ENCODE peak calls at places on chromosomes 11 and 22, in five cellular contexts. One of them, this sample, is unnamed. For H3K4me1 and H3K27me3, the result is how much of the 10 kb centered on the place peaks cover.

GRCh38 chr11:17751558-17751957 is 17.0 kb downstream of the KCNC1 start:
- DNase-seq in transverse colon: no peak
- DNase-seq in K562: no peak
- DNase-seq in heart left ventricle: peak
- DNase-seq in gastrocnemius medialis: no peak
- DNase-seq in this sample: no peak

GRCh38 chr11:134124660-134125451 is 56.0 kb downstream of the JAM3 start:
- DNase-seq in K562: no peak
- DNase-seq in transverse colon: no peak
- DNase-seq in heart left ventricle: peak
- DNase-seq in gastrocnemius medialis: peak
- DNase-seq in this sample: no peak

GRCh38 chr22:33923660-33924246 is 3.5 kb upstream of the LARGE1 start:
- DNase-seq in gastrocnemius medialis: peak
- DNase-seq in transverse colon: peak
- DNase-seq in heart left ventricle: peak
- DNase-seq in K562: peak
- DNase-seq in this sample: peak

GRCh38 chr11:102469196-102469821 is 16.7 kb upstream of the TMEM123 start:
- DNase-seq in transverse colon: no peak
- DNase-seq in gastrocnemius medialis: no peak
- DNase-seq in heart left ventricle: no peak
- DNase-seq in K562: no peak
- DNase-seq in this sample: peak

GRCh38 chr22:31173386-31174145 is 13.6 kb downstream of the RNF185 start:
- DNase-seq in transverse colon: no peak
- DNase-seq in gastrocnemius medialis: peak
- DNase-seq in heart left ventricle: no peak
- DNase-seq in K562: no peak
- DNase-seq in this sample: no peak

GRCh38 chr11:94132152-94132558 is 3.5 kb downstream of the PANX1 start:
- DNase-seq in gastrocnemius medialis: peak
- DNase-seq in K562: no peak
- DNase-seq in heart left ventricle: no peak
- DNase-seq in transverse colon: peak
- DNase-seq in this sample: peak

GRCh38 chr11:1196516-1197391 is 26.1 kb upstream of the MUC5B start:
- DNase-seq in heart left ventricle: no peak
- DNase-seq in gastrocnemius medialis: peak
- DNase-seq in K562: peak
- DNase-seq in transverse colon: no peak
- DNase-seq in this sample: peak

GRCh38 chr22:23204541-23205157 is 24.3 kb downstream of the BCR start:
- DNase-seq in heart left ventricle: peak
- DNase-seq in transverse colon: no peak
- DNase-seq in K562: no peak
- DNase-seq in gastrocnemius medialis: peak
- DNase-seq in this sample: peak

GRCh38 chr11:45754746-45755145 is 50.2 kb upstream of the SLC35C1 start:
- DNase-seq in gastrocnemius medialis: no peak
- DNase-seq in K562: no peak
- DNase-seq in heart left ventricle: no peak
- DNase-seq in transverse colon: no peak
- DNase-seq in this sample: peak

GRCh38 chr11:43150697-43151096 is 161.1 kb upstream of the API5 start:
- DNase-seq in gastrocnemius medialis: no peak
- DNase-seq in K562: no peak
- DNase-seq in heart left ventricle: no peak
- DNase-seq in transverse colon: no peak
- DNase-seq in this sample: no peak

GRCh38 chr22:43996170-43996980 is 27.7 kb upstream of the PARVB start:
- DNase-seq in heart left ventricle: peak
- DNase-seq in transverse colon: peak
- DNase-seq in gastrocnemius medialis: no peak
- DNase-seq in K562: no peak
- DNase-seq in this sample: peak

GRCh38 chr11:63961608-63962412 is 12.6 kb upstream of the COX8A start:
- DNase-seq in transverse colon: peak
- DNase-seq in K562: no peak
- DNase-seq in heart left ventricle: no peak
- DNase-seq in gastrocnemius medialis: no peak
- DNase-seq in this sample: no peak

GRCh38 chr11:1703146-1703545 is 6.2 kb downstream of the KRTAP5-6 start:
- DNase-seq in gastrocnemius medialis: no peak
- DNase-seq in heart left ventricle: no peak
- DNase-seq in transverse colon: no peak
- DNase-seq in K562: no peak
- DNase-seq in this sample: no peak

GRCh38 chr22:44821741-44822425 is 69.5 kb downstream of the ARHGAP8 start:
- DNase-seq in transverse colon: no peak
- DNase-seq in gastrocnemius medialis: no peak
- DNase-seq in heart left ventricle: no peak
- DNase-seq in K562: no peak
- DNase-seq in this sample: no peak

GRCh38 chr22:17628304-17629166 is at the start of gene ATP6V1E1:
- DNase-seq in transverse colon: peak
- DNase-seq in gastrocnemius medialis: peak
- DNase-seq in heart left ventricle: peak
- DNase-seq in K562: peak
- DNase-seq in this sample: peak
- TF ChIP-seq POLR2A in transverse colon: peak
- TF ChIP-seq POLR2A in gastrocnemius medialis: peak
- TF ChIP-seq POLR2A in heart left ventricle: peak
- TF ChIP-seq POLR2A in K562: peak
- TF ChIP-seq POLR2A in this sample: peak

GRCh38 chr11:12123799-12124198 is 13.4 kb downstream of the MICAL2 start:
- DNase-seq in K562: no peak
- DNase-seq in gastrocnemius medialis: no peak
- DNase-seq in transverse colon: no peak
- DNase-seq in heart left ventricle: no peak
- DNase-seq in this sample: no peak

GRCh38 chr11:12127206-12127898 is 17.0 kb downstream of the MICAL2 start:
- DNase-seq in gastrocnemius medialis: no peak
- DNase-seq in K562: no peak
- DNase-seq in heart left ventricle: no peak
- DNase-seq in transverse colon: no peak
- DNase-seq in this sample: no peak

GRCh38 chr11:12124306-12124705 is 13.9 kb downstream of the MICAL2 start:
- DNase-seq in K562: no peak
- DNase-seq in gastrocnemius medialis: no peak
- DNase-seq in transverse colon: no peak
- DNase-seq in heart left ventricle: no peak
- DNase-seq in this sample: no peak

GRCh38 chr11:12126352-12127019 is 16.1 kb downstream of the MICAL2 start:
- DNase-seq in transverse colon: no peak
- DNase-seq in K562: no peak
- DNase-seq in gastrocnemius medialis: no peak
- DNase-seq in heart left ventricle: no peak
- DNase-seq in this sample: no peak

DNA sequence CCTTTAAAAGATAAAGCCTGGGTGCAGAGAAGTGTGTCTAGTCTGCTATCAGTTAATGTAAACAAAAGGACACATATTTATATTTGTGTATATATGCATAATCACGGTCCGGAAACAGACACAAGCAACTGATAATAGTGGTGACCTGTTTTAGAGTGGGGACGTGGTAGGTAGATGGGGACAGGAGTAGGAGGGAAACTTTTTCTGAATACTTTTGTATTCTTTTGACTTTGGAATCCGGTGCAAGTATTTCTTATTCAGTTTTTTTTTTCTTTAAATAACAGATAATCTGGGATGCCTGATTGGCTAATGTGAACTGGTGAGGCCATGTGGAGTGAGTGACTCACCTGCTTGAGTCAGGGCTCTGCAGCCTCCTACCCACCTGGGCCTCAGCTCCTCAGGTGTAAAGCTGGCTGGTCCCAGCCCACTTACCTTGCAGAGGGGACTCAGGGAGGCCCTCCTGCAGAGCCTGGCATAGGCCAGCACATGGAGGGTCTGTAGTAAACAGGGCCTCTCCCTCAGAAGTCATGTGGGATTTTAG is 15.3 kb downstream of the MICAL2 start:
- DNase-seq in K562: peak
- DNase-seq in heart left ventricle: no peak
- DNase-seq in gastrocnemius medialis: no peak
- DNase-seq in transverse colon: no peak
- DNase-seq in this sample: no peak
- H3K4me1 ChIP-seq in K562: half or more
- H3K4me1 ChIP-seq in heart left ventricle: under half
- H3K4me1 ChIP-seq in gastrocnemius medialis: under half
- H3K4me1 ChIP-seq in transverse colon: under half
- H3K4me1 ChIP-seq in this sample: under half

GRCh38 chr22:40684728-40685127 is 5.4 kb downstream of the MCHR1 start:
- DNase-seq in K562: no peak
- DNase-seq in gastrocnemius medialis: no peak
- DNase-seq in transverse colon: no peak
- DNase-seq in heart left ventricle: no peak
- DNase-seq in this sample: no peak
- H3K27me3 ChIP-seq in K562: under half
- H3K27me3 ChIP-seq in gastrocnemius medialis: under half
- H3K27me3 ChIP-seq in transverse colon: under half
- H3K27me3 ChIP-seq in heart left ventricle: under half
- H3K27me3 ChIP-seq in this sample: under half

GRCh38 chr22:17063372-17064106 is 21.3 kb upstream of the IL17RA start:
- DNase-seq in K562: no peak
- DNase-seq in heart left ventricle: no peak
- DNase-seq in transverse colon: no peak
- DNase-seq in gastrocnemius medialis: no peak
- DNase-seq in this sample: peak
- TF ChIP-seq POLR2A in K562: no peak
- TF ChIP-seq POLR2A in heart left ventricle: peak
- TF ChIP-seq POLR2A in transverse colon: no peak
- TF ChIP-seq POLR2A in gastrocnemius medialis: no peak
- TF ChIP-seq POLR2A in this sample: peak

GRCh38 chr11:3964056-3964455 is 108.6 kb downstream of the STIM1 start:
- DNase-seq in heart left ventricle: no peak
- DNase-seq in gastrocnemius medialis: no peak
- DNase-seq in transverse colon: no peak
- DNase-seq in K562: no peak
- DNase-seq in this sample: no peak
- H3K4me1 ChIP-seq in heart left ventricle: under half
- H3K4me1 ChIP-seq in gastrocnemius medialis: under half
- H3K4me1 ChIP-seq in transverse colon: under half
- H3K4me1 ChIP-seq in K562: under half
- H3K4me1 ChIP-seq in this sample: under half

GRCh38 chr11:65782816-65783228 is 2.0 kb upstream of the AP5B1 start:
- DNase-seq in K562: no peak
- DNase-seq in transverse colon: peak
- DNase-seq in gastrocnemius medialis: no peak
- DNase-seq in heart left ventricle: no peak
- DNase-seq in this sample: no peak

GRCh38 chr11:65779919-65780769 is 632 bp downstream of the AP5B1 start:
- DNase-seq in K562: peak
- DNase-seq in transverse colon: peak
- DNase-seq in heart left ventricle: peak
- DNase-seq in gastrocnemius medialis: peak
- DNase-seq in this sample: peak

GRCh38 chr11:65780770-65781151 is at the start of gene AP5B1:
- DNase-seq in gastrocnemius medialis: peak
- DNase-seq in K562: peak
- DNase-seq in transverse colon: peak
- DNase-seq in heart left ventricle: peak
- DNase-seq in this sample: peak

GRCh38 chr11:65781962-65782815 is 1.4 kb upstream of the AP5B1 start:
- DNase-seq in transverse colon: no peak
- DNase-seq in heart left ventricle: no peak
- DNase-seq in gastrocnemius medialis: no peak
- DNase-seq in K562: no peak
- DNase-seq in this sample: no peak

DNA sequence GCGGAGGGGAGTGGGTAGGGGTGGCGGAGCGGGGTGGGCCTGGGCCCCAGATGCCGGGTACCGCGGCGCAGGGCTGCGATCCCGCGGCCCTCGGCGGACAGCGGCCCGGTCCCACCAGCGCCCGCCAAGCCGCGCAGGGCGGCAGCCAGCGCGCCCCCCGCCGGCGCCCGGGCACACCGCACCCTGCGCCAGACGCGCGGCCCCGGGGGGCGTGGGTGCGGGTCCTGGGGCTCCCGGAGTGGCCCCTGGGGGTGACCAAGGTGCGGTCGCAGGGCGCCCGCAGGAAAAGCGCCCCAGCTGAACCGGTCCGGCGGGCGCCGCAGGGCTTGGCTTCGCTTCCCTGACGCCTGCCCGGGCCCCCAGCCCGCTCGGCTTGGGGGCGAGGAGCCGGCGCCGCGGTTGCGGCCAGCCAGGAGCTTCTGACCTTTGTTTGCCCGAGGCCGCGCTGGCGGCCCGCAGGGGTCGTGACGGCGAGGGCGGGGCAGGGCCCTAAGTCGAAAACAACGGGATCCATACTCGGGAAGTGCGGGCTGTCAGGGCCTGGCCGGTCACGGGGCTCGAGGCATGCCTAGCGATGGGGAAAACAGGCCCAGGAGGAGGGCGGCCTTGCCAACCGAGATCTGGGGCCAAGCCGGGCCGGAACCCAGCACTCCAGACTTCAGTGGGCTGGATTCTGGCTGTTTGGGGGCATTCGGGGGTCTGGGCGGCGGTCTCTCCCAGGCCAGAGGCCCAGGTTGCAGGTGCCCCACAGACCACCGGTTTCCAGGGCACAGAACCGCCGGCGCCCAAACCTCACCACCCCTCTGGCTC is 581 bp upstream of the AP5B1 start:
- DNase-seq in transverse colon: peak
- DNase-seq in gastrocnemius medialis: peak
- DNase-seq in heart left ventricle: peak
- DNase-seq in K562: peak
- DNase-seq in this sample: no peak
- H3K27me3 ChIP-seq in transverse colon: under half
- H3K27me3 ChIP-seq in gastrocnemius medialis: under half
- H3K27me3 ChIP-seq in heart left ventricle: under half
- H3K27me3 ChIP-seq in K562: under half
- H3K27me3 ChIP-seq in this sample: under half

This sample was measured in uterus.